ENCODE peak calls at places on chromosomes 3 and 15, in ten cellular contexts. Y, T, G, Q, M, W, I, N, X and Z are unnamed samples.

GRCh38 chr3:128931046-128931445 is 51.6 kb downstream of the ACAD9 start:
- DNase-seq in Y (no peak), T (no peak), G (no peak), Q (no peak), M (no peak), W (no peak), I (no peak), N (no peak), X (no peak), Z (no peak)

GRCh38 chr3:69948246-69948862 is 51.2 kb upstream of the SAMMSON start:
- DNase-seq in Y (no peak), T (no peak), G (no peak), Q (peak), M (no peak), W (no peak), I (no peak), N (no peak), X (peak), Z (no peak)

GRCh38 chr3:183554377-183554776 is 1.1 kb downstream of the KLHL6 start:
- DNase-seq in Y (no peak), T (no peak), G (no peak), Q (no peak), M (no peak), W (no peak), I (no peak), N (no peak), X (no peak), Z (no peak)

GRCh38 chr3:107650788-107651187 is 128.0 kb downstream of the BBX start:
- DNase-seq in Y (no peak), T (no peak), G (no peak), Q (no peak), M (no peak), W (no peak), I (no peak), N (no peak), X (no peak), Z (no peak)

GRCh38 chr15:74920472-74920871 is 13.8 kb upstream of the FAM219B start:
- DNase-seq in Y (no peak), T (no peak), G (no peak), Q (no peak), M (no peak), W (no peak), I (no peak), N (no peak), X (no peak), Z (no peak)

GRCh38 chr3:13399603-13400002 is 20.5 kb downstream of the NUP210 start:
- DNase-seq in Y (no peak), T (no peak), G (no peak), Q (no peak), M (no peak), W (no peak), I (no peak), N (no peak), X (no peak), Z (no peak)

GRCh38 chr3:198079771-198080520 is 119.9 kb downstream of the LMLN start:
- DNase-seq in Y (peak), T (no peak), G (no peak), Q (peak), M (peak), W (no peak), I (no peak), N (no peak), X (peak), Z (no peak)

GRCh38 chr3:127662051-127662469 is 10.7 kb upstream of the ABTB1 start:
- DNase-seq in Y (no peak), T (no peak), G (no peak), Q (no peak), M (no peak), W (no peak), I (no peak), N (no peak), X (no peak), Z (no peak)

GRCh38 chr3:72681598-72681997 is 166.6 kb downstream of the SHQ1 start:
- DNase-seq in Y (no peak), T (no peak), G (no peak), Q (no peak), M (no peak), W (no peak), I (no peak), N (no peak), X (no peak), Z (no peak)

GRCh38 chr3:127226451-127226850 is 33.5 kb downstream of the PRR23E start:
- DNase-seq in Y (no peak), T (no peak), G (no peak), Q (no peak), M (no peak), W (no peak), I (no peak), N (no peak), X (peak), Z (no peak)

GRCh38 chr15:66682246-66682645 is 19.8 kb upstream of the SMAD6 start:
- DNase-seq in Y (no peak), T (no peak), G (no peak), Q (peak), M (no peak), W (no peak), I (no peak), N (no peak), X (peak), Z (no peak)

GRCh38 chr15:66682865-66683264 is 19.2 kb upstream of the SMAD6 start:
- DNase-seq in Y (no peak), T (no peak), G (no peak), Q (peak), M (no peak), W (no peak), I (no peak), N (no peak), X (no peak), Z (no peak)

GRCh38 chr15:66680502-66680901 is 21.5 kb upstream of the SMAD6 start:
- DNase-seq in Y (no peak), T (no peak), G (no peak), Q (no peak), M (no peak), W (no peak), I (no peak), N (no peak), X (no peak), Z (no peak)

GRCh38 chr15:66679657-66680108 is 22.4 kb upstream of the SMAD6 start:
- DNase-seq in Y (no peak), T (peak), G (peak), Q (peak), M (no peak), W (peak), I (no peak), N (no peak), X (peak), Z (no peak)

DNA sequence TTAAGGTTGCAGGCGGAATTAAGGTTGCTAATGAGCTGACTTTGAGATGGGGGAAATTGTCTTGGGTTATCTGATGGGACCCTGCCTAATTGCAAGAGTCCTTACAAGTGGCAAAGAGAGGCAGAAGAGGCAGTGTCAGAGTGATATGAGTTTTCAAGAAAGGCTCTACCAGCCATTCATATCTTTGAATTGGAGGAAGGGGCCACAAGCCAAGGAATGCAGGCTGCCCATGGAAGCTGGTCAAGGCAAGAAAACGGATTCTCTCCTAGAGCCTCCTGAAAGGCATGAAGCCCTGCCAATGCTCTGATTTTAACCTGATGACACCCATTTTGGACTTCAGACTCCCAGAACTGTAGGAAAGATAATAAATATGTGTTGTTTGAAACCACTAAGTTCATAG is 20.6 kb upstream of the SMAD6 start:
- DNase-seq in Y (no peak), T (no peak), G (no peak), Q (no peak), M (no peak), W (no peak), I (no peak), N (no peak), X (no peak), Z (no peak)
- TF ChIP-seq CTCF in Y (no peak), T (no peak), G (no peak), Q (no peak), M (no peak), W (no peak), I (no peak), N (no peak), X (no peak), Z (no peak)

DNA sequence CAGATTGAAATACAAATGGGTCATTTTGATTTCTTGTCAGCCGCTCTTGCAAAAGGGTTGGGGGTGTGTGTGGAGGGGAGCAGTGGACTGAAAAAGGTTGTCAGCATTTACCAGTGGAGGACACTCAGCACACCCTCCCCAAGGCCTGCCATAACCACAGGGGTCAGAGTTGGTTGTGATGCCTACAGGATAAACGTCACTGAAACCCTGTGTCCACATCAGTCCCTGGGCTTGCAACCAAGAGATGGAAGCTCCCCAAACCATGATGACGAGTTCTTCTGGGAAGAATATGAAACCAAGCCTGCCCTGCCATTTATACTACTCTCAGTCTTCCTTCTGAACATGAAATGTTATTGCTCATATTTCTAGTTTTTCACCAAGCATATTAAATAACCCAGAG is 54.0 kb upstream of the UMPS start:
- DNase-seq in Y (no peak), T (no peak), G (no peak), Q (peak), M (no peak), W (no peak), I (no peak), N (no peak), X (peak), Z (no peak)
- H3K4me3 ChIP-seq in Y (no peak), T (no peak), G (no peak), Q (no peak), M (no peak), W (no peak), I (no peak), N (no peak), X (no peak), Z (no peak)

DNA sequence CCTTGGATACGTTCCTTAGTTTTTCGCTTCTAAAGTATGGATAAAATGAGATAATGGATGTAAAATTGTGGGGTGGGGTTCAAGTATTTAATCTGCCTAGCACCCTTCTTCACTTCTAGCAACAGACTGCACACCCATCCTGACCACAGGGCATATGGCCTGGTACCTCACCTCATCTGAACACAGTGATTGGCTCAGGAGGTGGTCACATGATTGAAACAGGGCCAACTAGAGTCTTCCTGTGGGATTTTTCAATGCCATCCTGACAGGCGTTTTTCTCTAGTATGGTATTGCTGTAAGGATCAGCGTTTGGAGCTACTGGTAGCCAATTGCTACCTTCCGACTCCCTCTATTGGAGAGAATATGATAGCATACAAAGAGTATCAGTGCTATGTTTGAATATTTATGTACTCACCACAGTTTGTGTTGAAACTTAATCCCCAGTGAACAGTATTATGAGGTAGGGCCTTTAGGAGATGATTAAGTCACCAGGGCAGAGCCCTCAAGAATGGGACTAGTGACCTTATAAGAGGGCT is 172.2 kb downstream of the PPM1L start:
- DNase-seq in Y (no peak), T (no peak), G (no peak), Q (no peak), M (no peak), W (no peak), I (no peak), N (no peak), X (peak), Z (no peak)
- TF ChIP-seq CTCF in Y (no peak), T (no peak), G (no peak), Q (peak), M (no peak), W (no peak), I (peak), N (peak), X (no peak), Z (no peak)

GRCh38 chr15:40766906-40767837 is 2.6 kb upstream of the C15orf62 start:
- DNase-seq in Y (no peak), T (no peak), G (no peak), Q (peak), M (no peak), W (no peak), I (no peak), N (no peak), X (peak), Z (no peak)

GRCh38 chr15:40769310-40770146 is at the start of gene C15orf62:
- DNase-seq in Y (peak), T (no peak), G (no peak), Q (peak), M (no peak), W (peak), I (no peak), N (no peak), X (peak), Z (no peak)

GRCh38 chr15:40770147-40770721 is 454 bp downstream of the C15orf62 start:
- DNase-seq in Y (no peak), T (no peak), G (no peak), Q (no peak), M (no peak), W (peak), I (no peak), N (no peak), X (no peak), Z (no peak)

GRCh38 chr15:40767838-40768491 is 1.8 kb upstream of the C15orf62 start:
- DNase-seq in Y (no peak), T (no peak), G (no peak), Q (no peak), M (no peak), W (no peak), I (no peak), N (no peak), X (no peak), Z (no peak)

GRCh38 chr15:40768492-40769309 is 1.1 kb upstream of the C15orf62 start:
- DNase-seq in Y (no peak), T (no peak), G (no peak), Q (no peak), M (no peak), W (peak), I (no peak), N (no peak), X (no peak), Z (no peak)
- H3K4me3 ChIP-seq in Y (no peak), T (no peak), G (no peak), Q (no peak), M (no peak), W (no peak), I (no peak), N (no peak), X (no peak), Z (peak)

DNA sequence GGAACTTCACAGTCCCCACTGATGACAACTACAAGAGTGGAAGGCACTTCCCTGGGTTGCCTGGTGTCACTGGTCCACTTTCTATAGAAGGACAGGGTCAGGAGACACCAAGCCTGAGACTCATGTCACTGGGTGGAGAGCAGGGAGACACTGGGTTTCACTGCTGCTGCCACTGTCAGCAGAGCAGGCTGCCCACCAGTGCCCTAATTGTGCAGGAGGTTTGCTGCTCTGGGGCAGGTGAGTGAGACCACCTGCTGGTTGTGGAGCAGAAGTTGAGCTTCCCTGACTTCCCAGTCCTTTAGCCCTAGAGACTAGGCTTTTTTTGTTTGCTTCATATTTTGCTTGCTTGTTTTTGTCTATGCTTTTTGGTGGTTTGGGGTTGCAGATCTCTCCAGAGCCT is 528.4 kb upstream of the RGMA start:
- DNase-seq in Y (no peak), T (no peak), G (no peak), Q (no peak), M (no peak), W (no peak), I (no peak), N (no peak), X (no peak), Z (no peak)
- TF ChIP-seq CTCF in Y (no peak), T (peak), G (no peak), Q (no peak), M (no peak), W (no peak), I (no peak), N (no peak), X (no peak), Z (peak)

DNA sequence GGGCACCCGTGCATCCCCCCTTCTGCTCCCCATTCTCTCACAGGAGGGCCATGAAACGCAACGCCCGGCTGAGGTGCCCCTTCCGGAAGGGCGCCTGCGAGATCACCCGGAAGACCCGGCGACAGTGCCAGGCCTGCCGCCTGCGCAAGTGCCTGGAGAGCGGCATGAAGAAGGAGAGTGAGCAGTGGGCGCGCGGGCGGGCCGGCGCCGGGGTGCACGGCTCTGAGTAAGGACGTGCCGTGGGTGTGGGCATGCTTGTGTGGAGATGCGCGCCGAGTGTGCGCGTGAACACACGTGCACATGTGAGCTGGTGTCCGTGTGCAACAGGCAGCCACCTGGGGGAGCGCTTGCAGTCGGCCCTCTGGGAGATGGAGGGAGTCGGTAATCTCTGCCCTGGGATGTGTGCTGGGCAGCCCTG is 28.1 kb downstream of the NR1I2 start:
- DNase-seq in Y (no peak), T (peak), G (peak), Q (peak), M (no peak), W (peak), I (no peak), N (no peak), X (peak), Z (peak)
- H3K4me3 ChIP-seq in Y (peak), T (peak), G (peak), Q (peak), M (peak), W (peak), I (no peak), N (peak), X (peak), Z (peak)

GRCh38 chr15:59917504-59918157 is 86.5 kb upstream of the FOXB1 start:
- DNase-seq in Y (no peak), T (no peak), G (peak), Q (peak), M (peak), W (peak), I (peak), N (no peak), X (peak), Z (peak)
- TF ChIP-seq CTCF in Y (no peak), T (peak), G (peak), Q (peak), M (peak), W (no peak), I (peak), N (peak), X (peak), Z (peak)